ENCODE peak calls at places on chromosomes 5 and 9, in eight cellular contexts. S, L, W, Z, N, D, I and X are unnamed samples.

GRCh38 chr9:111854799-111855198 is 41.8 kb upstream of the UGCG start:
- DNase-seq in S (no peak), L (peak; percentile 61), W (no peak), Z (no peak), N (no peak), D (no peak), I (no peak), X (no peak)

GRCh38 chr5:122720347-122720746 is 54.5 kb upstream of the SNX2 start:
- DNase-seq in S (no peak), L (no peak), W (no peak), Z (no peak), N (no peak), D (no peak), I (no peak), X (no peak)

GRCh38 chr5:6700074-6700685 is 13.1 kb upstream of the TENT4A start:
- DNase-seq in S (no peak), L (no peak), W (no peak), Z (no peak), N (no peak), D (no peak), I (no peak), X (no peak)

GRCh38 chr9:15401266-15401665 is 21.4 kb upstream of the SNAPC3 start:
- DNase-seq in S (no peak), L (peak; percentile 82), W (no peak), Z (no peak), N (no peak), D (no peak), I (no peak), X (no peak)

GRCh38 chr5:109829331-109829730 is 139.6 kb downstream of the MAN2A1 start:
- DNase-seq in S (no peak), L (peak; percentile 26), W (no peak), Z (no peak), N (no peak), D (no peak), I (no peak), X (no peak)

GRCh38 chr5:126384985-126385384 is 38.2 kb upstream of the GRAMD2B start:
- DNase-seq in S (no peak), L (peak; percentile 78), W (no peak), Z (no peak), N (no peak), D (no peak), I (no peak), X (peak; percentile 96)

GRCh38 chr5:133499896-133500295 is 112.4 kb downstream of the FSTL4 start:
- DNase-seq in S (no peak), L (no peak), W (no peak), Z (no peak), N (no peak), D (no peak), I (no peak), X (peak; percentile 84)

GRCh38 chr5:19047277-19047676 is 940.7 kb downstream of the CDH18 start:
- DNase-seq in S (no peak), L (no peak), W (no peak), Z (no peak), N (no peak), D (no peak), I (no peak), X (no peak)

GRCh38 chr5:142015781-142016533 is 3.1 kb upstream of the GNPDA1 start:
- DNase-seq in S (peak; percentile 70), L (peak; percentile 76), W (peak; percentile 57), Z (no peak), N (no peak), D (no peak), I (peak; percentile 79), X (no peak)

GRCh38 chr5:134328619-134329018 is 38.4 kb downstream of the CDKL3 start:
- DNase-seq in S (no peak), L (peak; percentile 5), W (no peak), Z (no peak), N (no peak), D (no peak), I (no peak), X (no peak)

GRCh38 chr5:10695055-10695649 is 65.9 kb downstream of the DAP start:
- DNase-seq in S (no peak), L (peak; percentile 78), W (peak; percentile 16), Z (no peak), N (no peak), D (peak; percentile 73), I (no peak), X (peak; percentile 86)

GRCh38 chr5:34587355-34588241 is 68.5 kb upstream of the RAI14 start:
- DNase-seq in S (no peak), L (peak; percentile 90), W (no peak), Z (no peak), N (no peak), D (peak; percentile 75), I (no peak), X (peak; percentile 24)

GRCh38 chr5:176447538-176447981 is 625 bp upstream of the FAF2 start:
- DNase-seq in S (peak; percentile 77), L (no peak), W (no peak), Z (no peak), N (no peak), D (peak; percentile 28), I (no peak), X (peak; percentile 83)

GRCh38 chr5:79956173-79956670 is 34.8 kb downstream of the MTX3 start:
- DNase-seq in S (no peak), L (peak; percentile 63), W (no peak), Z (no peak), N (no peak), D (no peak), I (no peak), X (no peak)

GRCh38 chr5:6411141-6411540 is 32.8 kb upstream of the MED10 start:
- DNase-seq in S (no peak), L (no peak), W (no peak), Z (no peak), N (no peak), D (no peak), I (no peak), X (peak; percentile 19)

GRCh38 chr5:179393078-179393477 is 47.8 kb upstream of the ADAMTS2 start:
- DNase-seq in S (no peak), L (peak; percentile 98), W (no peak), Z (no peak), N (no peak), D (no peak), I (no peak), X (peak; percentile 9)

GRCh38 chr5:122093861-122094650 is 16.0 kb upstream of the LOX start:
- DNase-seq in S (no peak), L (peak; percentile 62), W (no peak), Z (no peak), N (no peak), D (no peak), I (no peak), X (no peak)

GRCh38 chr9:114031037-114031436 is 47.1 kb downstream of the AMBP start:
- DNase-seq in S (peak; percentile 23), L (no peak), W (no peak), Z (no peak), N (no peak), D (no peak), I (no peak), X (no peak)

GRCh38 chr5:134029156-134029555 is 24.4 kb upstream of the VDAC1 start:
- DNase-seq in S (no peak), L (peak; percentile 97), W (no peak), Z (no peak), N (no peak), D (no peak), I (no peak), X (no peak)

GRCh38 chr5:111776903-111777302 is 19.9 kb upstream of the NREP start:
- DNase-seq in S (no peak), L (no peak), W (no peak), Z (no peak), N (no peak), D (no peak), I (no peak), X (no peak)

GRCh38 chr5:172611913-172612312 is 29.1 kb upstream of the NEURL1B start:
- DNase-seq in S (no peak), L (no peak), W (no peak), Z (no peak), N (no peak), D (no peak), I (no peak), X (no peak)

GRCh38 chr5:180084638-180085561 is 13.3 kb upstream of the RNF130 start:
- DNase-seq in S (no peak), L (no peak), W (no peak), Z (no peak), N (no peak), D (no peak), I (no peak), X (peak; percentile 86)

GRCh38 chr9:131670247-131670681 is 69.6 kb downstream of the RAPGEF1 start:
- DNase-seq in S (no peak), L (no peak), W (no peak), Z (no peak), N (no peak), D (no peak), I (no peak), X (no peak)

GRCh38 chr5:73304381-73304780 is 131.4 kb downstream of the TMEM174 start:
- DNase-seq in S (no peak), L (no peak), W (no peak), Z (no peak), N (no peak), D (no peak), I (no peak), X (no peak)

GRCh38 chr5:124264499-124264898 is 481.9 kb downstream of the ZNF608 start:
- DNase-seq in S (no peak), L (no peak), W (no peak), Z (no peak), N (no peak), D (no peak), I (no peak), X (peak; percentile 45)

GRCh38 chr9:4297795-4298254 is 2.0 kb downstream of the GLIS3 start:
- DNase-seq in S (peak; percentile 70), L (peak; percentile 80), W (peak; percentile 49), Z (no peak), N (no peak), D (peak; percentile 56), I (no peak), X (peak; percentile 85)

GRCh38 chr5:178201221-178201926 is 3.0 kb upstream of the HNRNPAB start:
- DNase-seq in S (peak; percentile 36), L (peak; percentile 43), W (no peak), Z (no peak), N (no peak), D (no peak), I (no peak), X (no peak)

GRCh38 chr5:138849439-138849838 is 25.7 kb downstream of the LRRTM2 start:
- DNase-seq in S (no peak), L (no peak), W (no peak), Z (no peak), N (no peak), D (no peak), I (no peak), X (no peak)

GRCh38 chr5:107964722-107965121 is 294.0 kb upstream of the EFNA5 start:
- DNase-seq in S (no peak), L (no peak), W (no peak), Z (no peak), N (no peak), D (no peak), I (no peak), X (peak; percentile 95)

GRCh38 chr5:111447822-111448221 is 64.5 kb downstream of the STARD4 start:
- DNase-seq in S (no peak), L (no peak), W (no peak), Z (no peak), N (no peak), D (no peak), I (no peak), X (peak; percentile 79)

GRCh38 chr5:77851229-77852067 is 75.3 kb upstream of the TBCA start:
- DNase-seq in S (peak; percentile 61), L (peak; percentile 22), W (peak; percentile 31), Z (no peak), N (no peak), D (no peak), I (no peak), X (no peak)

GRCh38 chr5:112159435-112159834 is 259.6 kb downstream of the EPB41L4A start:
- DNase-seq in S (no peak), L (peak; percentile 41), W (no peak), Z (no peak), N (no peak), D (no peak), I (no peak), X (no peak)

GRCh38 chr5:627840-628239 is 15.7 kb downstream of the CEP72 start:
- DNase-seq in S (no peak), L (no peak), W (no peak), Z (no peak), N (no peak), D (no peak), I (no peak), X (no peak)

GRCh38 chr9:27108981-27109541 is at the start of gene TEK:
- DNase-seq in S (no peak), L (peak; percentile 63), W (no peak), Z (no peak), N (no peak), D (no peak), I (no peak), X (no peak)